ENCODE peak calls at places on chromosome 9, in four cellular contexts. Q is HepG2, E is H1, K is GM12878. A is an unnamed sample.

GRCh38 chr9:135500071-135500524 is 384 bp upstream of the MRPS2 start:
- DNase-seq in E (no peak), K (no peak), Q (no peak), A (no peak)

GRCh38 chr9:131500377-131500776 is 2.3 kb upstream of the POMT1 start:
- DNase-seq in Q (no peak), E (no peak), K (no peak), A (no peak)

GRCh38 chr9:14205463-14205862 is 108.5 kb downstream of the NFIB start:
- DNase-seq in Q (no peak), E (no peak), K (no peak), A (no peak)

GRCh38 chr9:90368241-90368640 is 274.4 kb downstream of the DIRAS2 start:
- DNase-seq in K (no peak), E (no peak), Q (no peak), A (no peak)

GRCh38 chr9:87871425-87872078 is 11.1 kb upstream of the SPATA31E1 start:
- DNase-seq in Q (no peak), K (no peak), E (no peak), A (no peak)

GRCh38 chr9:3968891-3969290 is 331.0 kb downstream of the GLIS3 start:
- DNase-seq in Q (peak; percentile 16), E (no peak), K (no peak), A (no peak)

GRCh38 chr9:129109952-129110739 is 447 bp downstream of the CRAT start:
- DNase-seq in K (no peak), Q (peak; percentile 18), E (no peak), A (no peak)

GRCh38 chr9:35606138-35606504 is 1.1 kb downstream of the TESK1 start:
- DNase-seq in Q (no peak), K (no peak), E (no peak), A (no peak)

GRCh38 chr9:86368871-86369521 is 14.8 kb upstream of the TUT7 start:
- DNase-seq in Q (peak; percentile 12), K (no peak), E (no peak), A (no peak)

GRCh38 chr9:3827175-3827574 is 301.4 kb upstream of the RFX3 start:
- DNase-seq in E (no peak), Q (no peak), K (no peak), A (no peak)

GRCh38 chr9:92489209-92489608 is 6.9 kb upstream of the ASPN start:
- DNase-seq in E (no peak), K (no peak), Q (no peak), A (no peak)

GRCh38 chr9:98993570-98993945 is 49.9 kb downstream of the COL15A1 start:
- DNase-seq in K (peak; percentile 53), E (no peak), Q (no peak), A (no peak)

GRCh38 chr9:69885931-69886330 is 65.3 kb downstream of the CFAP95 start:
- DNase-seq in E (no peak), Q (no peak), K (no peak), A (no peak)

GRCh38 chr9:77883133-77883532 is 148.5 kb downstream of the GNAQ start:
- DNase-seq in K (no peak), E (no peak), Q (no peak), A (no peak)

GRCh38 chr9:28916348-28916747 is 1343.1 kb upstream of the C9orf72 start:
- DNase-seq in E (no peak), Q (no peak), K (no peak), A (no peak)

GRCh38 chr9:136597141-136597885 is 51.5 kb upstream of the NOTCH1 start:
- DNase-seq in E (no peak), K (no peak), Q (no peak), A (no peak)

DNA sequence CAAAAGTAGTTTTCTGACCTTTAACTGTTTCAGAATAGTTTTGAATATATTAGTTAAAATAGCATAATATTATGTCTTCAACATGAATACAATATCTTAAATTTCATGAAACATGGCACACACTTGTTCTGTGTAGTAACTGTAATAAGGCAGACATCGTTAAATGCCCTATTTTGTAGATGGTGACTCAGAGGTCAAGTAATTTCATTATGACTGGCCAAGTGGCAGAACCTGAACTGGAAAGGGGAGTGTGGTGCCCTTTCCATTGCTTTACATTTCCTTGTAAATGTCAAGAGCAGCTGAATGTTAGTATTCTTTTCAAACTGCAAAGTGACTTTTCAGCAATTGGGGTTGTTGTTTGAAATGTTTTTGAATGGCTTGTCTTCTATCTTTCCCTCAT is 201.2 kb upstream of the CDKN2B start:
- DNase-seq in Q (no peak), E (no peak), K (no peak), A (no peak)
- TF ChIP-seq SUZ12 in Q (no peak), E (no peak), K (no peak), A (no peak)

DNA sequence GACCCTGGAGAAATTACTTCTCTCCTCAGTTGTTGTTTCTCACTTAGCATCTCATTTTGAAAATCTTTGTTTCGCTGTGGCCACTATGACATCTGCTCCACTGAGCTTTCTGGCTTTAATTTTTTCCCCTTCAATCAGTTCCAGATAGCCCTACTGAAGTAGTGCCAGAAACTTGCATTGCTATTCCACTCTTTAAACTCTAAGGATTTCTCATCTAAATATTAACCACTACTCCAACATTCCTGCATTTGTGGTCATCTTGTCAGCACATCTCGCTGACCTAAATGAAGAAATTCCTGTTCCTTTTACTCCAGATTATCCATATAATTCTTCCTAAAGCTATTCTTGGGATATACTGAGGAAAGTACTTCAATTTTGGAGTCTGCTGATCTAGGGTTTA is 15.3 kb upstream of the NOL6 start:
- DNase-seq in E (no peak), K (no peak), Q (no peak), A (no peak)
- TF ChIP-seq ZNF274 in E (no peak), K (no peak), Q (no peak), A (no peak)

DNA sequence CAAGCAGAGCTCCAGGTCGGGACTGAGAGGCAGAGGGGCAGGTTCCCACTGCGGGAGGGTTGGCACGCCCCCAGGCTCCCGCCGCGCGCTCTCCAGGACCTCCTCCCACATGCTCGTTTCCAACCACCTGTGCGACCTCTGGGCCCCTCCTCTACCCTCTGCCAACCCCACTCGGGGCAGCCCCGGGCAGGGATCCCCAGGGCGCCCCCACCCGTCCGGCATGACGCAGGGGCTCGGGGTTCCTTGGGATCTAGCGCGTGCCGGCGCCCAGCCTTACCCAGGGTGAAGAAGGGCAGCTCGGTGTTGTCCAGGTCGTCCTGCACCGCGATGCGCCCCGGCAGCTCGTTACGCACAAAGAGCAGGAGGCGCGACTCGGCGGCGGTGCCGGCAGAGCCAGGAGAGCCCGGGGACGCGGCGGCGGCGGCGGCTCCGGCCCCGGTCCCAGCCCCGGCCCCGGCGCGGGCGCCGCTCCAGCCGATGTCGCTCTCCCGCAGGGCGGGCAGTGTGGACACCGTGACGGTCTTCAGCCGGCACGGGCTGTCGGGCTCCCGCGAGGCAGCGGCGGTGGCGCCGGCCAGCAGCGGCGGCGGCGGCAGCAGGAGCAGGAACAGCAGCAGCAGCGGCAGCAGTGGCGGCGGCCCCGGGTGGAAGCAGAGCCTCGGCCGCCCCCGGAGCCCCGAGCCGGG is 494 bp downstream of the ASTN2 start:
- DNase-seq in Q (no peak), E (no peak), K (no peak), A (no peak)
- TF ChIP-seq SUZ12 in Q (no peak), E (no peak), K (peak; percentile 93), A (no peak)

GRCh38 chr9:93674580-93675335 is 98.4 kb downstream of the PHF2 start:
- DNase-seq in Q (no peak), E (no peak), K (no peak), A (no peak)

GRCh38 chr9:93675336-93676150 is 99.2 kb downstream of the PHF2 start:
- DNase-seq in E (no peak), K (no peak), Q (no peak), A (no peak)

GRCh38 chr9:93673844-93674334 is 97.5 kb downstream of the PHF2 start:
- DNase-seq in E (no peak), Q (no peak), K (no peak), A (no peak)

GRCh38 chr9:93672622-93673270 is 96.4 kb downstream of the PHF2 start:
- DNase-seq in E (no peak), K (no peak), Q (no peak), A (no peak)

DNA sequence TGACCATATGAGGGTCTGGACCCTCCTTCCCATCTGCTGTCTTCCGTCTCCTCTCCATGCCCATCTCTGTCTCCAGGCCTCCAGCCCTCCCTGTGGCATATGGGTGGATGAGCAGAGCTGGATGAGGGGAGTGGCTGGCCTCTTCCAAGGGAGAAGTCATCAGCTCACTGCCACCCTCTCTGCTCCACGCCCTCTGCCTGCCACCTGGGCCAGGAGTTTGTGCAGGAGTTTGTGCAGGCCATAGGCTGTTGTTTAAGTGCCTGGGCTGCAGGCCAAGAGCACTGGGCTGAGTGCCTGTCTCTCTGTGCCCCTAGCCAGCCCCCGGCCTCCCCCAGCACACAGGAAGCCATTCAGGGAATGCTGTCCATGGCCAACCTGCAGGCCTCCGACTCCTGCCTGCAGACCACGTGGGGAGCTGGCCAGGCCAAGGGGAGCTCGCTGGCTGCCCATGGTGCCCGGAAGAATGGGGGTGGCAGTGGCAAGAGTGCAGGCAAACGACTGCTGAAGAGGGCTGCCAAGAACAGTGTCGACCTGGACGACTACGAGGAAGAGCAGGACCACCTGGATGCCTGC is 97.0 kb downstream of the PHF2 start:
- DNase-seq in E (no peak), Q (no peak), K (no peak), A (no peak)
- TF ChIP-seq ZNF274 in E (no peak), Q (no peak), K (no peak), A (no peak)

GRCh38 chr9:94870793-94871558 is 144.5 kb downstream of the AOPEP start:
- DNase-seq in E (no peak), K (no peak), Q (no peak), A (no peak)
- TF ChIP-seq SUZ12 in E (no peak), K (no peak), Q (no peak), A (no peak)

GRCh38 chr9:122095010-122095767 is 2.1 kb upstream of the TTLL11 start:
- DNase-seq in Q (peak; percentile 48), K (no peak), E (no peak), A (peak; percentile 63)
- TF ChIP-seq ZNF274 in Q (no peak), K (no peak), E (no peak), A (no peak)

DNA sequence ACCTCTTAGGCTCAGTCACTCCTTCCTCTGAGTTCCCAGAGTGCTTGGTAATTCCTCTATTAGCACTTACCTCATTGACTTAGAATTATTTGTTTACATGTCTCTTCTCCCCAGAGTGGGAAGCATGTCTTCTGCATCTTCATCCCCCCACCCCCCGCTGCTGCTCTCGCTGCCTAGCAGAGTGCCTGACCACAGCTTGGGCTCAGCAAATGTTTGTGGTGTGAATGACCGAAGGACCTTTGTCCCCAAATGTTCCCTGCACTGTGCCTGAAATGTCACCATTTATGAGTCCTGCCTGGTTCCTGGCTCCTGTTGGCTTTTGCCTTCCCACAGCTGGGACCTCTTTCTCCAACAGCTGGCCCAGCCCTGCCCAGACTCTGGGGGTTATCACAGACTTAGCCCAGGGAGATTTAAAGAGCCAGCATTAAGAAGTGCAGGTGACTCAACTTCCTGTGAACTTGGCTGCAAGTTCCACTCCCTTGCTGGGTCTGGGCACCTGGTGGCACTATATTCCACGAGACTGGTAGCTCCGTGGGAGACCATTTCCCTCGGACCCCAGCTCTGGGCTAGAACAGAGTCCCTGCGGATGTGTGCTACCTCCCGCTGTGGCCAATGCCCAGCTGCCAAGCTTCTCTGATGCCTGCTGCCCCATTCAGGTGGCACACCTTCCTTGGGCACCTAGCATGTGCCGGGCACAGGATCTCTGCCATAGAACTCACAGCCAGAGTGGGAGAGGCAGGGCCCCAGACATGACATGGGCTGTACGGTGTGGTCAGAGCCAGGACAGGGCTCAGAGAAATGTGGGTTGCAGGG is 1.8 kb upstream of the HMCN2 start:
- DNase-seq in K (no peak), Q (no peak), E (no peak), A (no peak)
- TF ChIP-seq SUZ12 in K (no peak), Q (no peak), E (no peak), A (no peak)